ENCODE peak calls at places on chromosomes 1 and 21, in seven cellular contexts. One of them, this sample, is unnamed.

GRCh38 chr1:198465201-198466144 is 75.0 kb downstream of the ATP6V1G3 start:
- DNase-seq in HepG2: peak
- DNase-seq in H1: no peak
- DNase-seq in K562: no peak
- DNase-seq in SK-N-SH: peak
- DNase-seq in GM12878: no peak
- DNase-seq in endothelial cell of umbilical vein: peak
- DNase-seq in this sample: no peak

GRCh38 chr1:232428036-232428600 is 201.8 kb downstream of the SIPA1L2 start:
- DNase-seq in SK-N-SH: no peak
- DNase-seq in HepG2: no peak
- DNase-seq in H1: no peak
- DNase-seq in GM12878: no peak
- DNase-seq in endothelial cell of umbilical vein: no peak
- DNase-seq in K562: no peak
- DNase-seq in this sample: no peak

GRCh38 chr1:239457491-239458488 is 71.4 kb downstream of the CHRM3 start:
- DNase-seq in H1: no peak
- DNase-seq in endothelial cell of umbilical vein: no peak
- DNase-seq in K562: no peak
- DNase-seq in HepG2: no peak
- DNase-seq in SK-N-SH: no peak
- DNase-seq in GM12878: no peak
- DNase-seq in this sample: no peak

GRCh38 chr21:35458406-35458805 is 409.3 kb upstream of the RUNX1 start:
- DNase-seq in H1: no peak
- DNase-seq in GM12878: no peak
- DNase-seq in SK-N-SH: no peak
- DNase-seq in endothelial cell of umbilical vein: no peak
- DNase-seq in HepG2: no peak
- DNase-seq in K562: no peak
- DNase-seq in this sample: no peak

GRCh38 chr1:23598424-23598823 is 39.1 kb upstream of the ID3 start:
- DNase-seq in H1: peak
- DNase-seq in K562: no peak
- DNase-seq in GM12878: no peak
- DNase-seq in endothelial cell of umbilical vein: no peak
- DNase-seq in SK-N-SH: peak
- DNase-seq in HepG2: peak
- DNase-seq in this sample: no peak

GRCh38 chr1:87226341-87226760 is 102.3 kb upstream of the LMO4 start:
- DNase-seq in H1: peak
- DNase-seq in HepG2: peak
- DNase-seq in K562: no peak
- DNase-seq in endothelial cell of umbilical vein: peak
- DNase-seq in SK-N-SH: no peak
- DNase-seq in GM12878: no peak
- DNase-seq in this sample: no peak

GRCh38 chr1:50974618-50974935 is 4.5 kb downstream of the CDKN2C start:
- DNase-seq in endothelial cell of umbilical vein: no peak
- DNase-seq in SK-N-SH: no peak
- DNase-seq in HepG2: no peak
- DNase-seq in GM12878: no peak
- DNase-seq in H1: no peak
- DNase-seq in K562: no peak
- DNase-seq in this sample: no peak

GRCh38 chr1:161020573-161021167 is at the start of gene F11R:
- DNase-seq in GM12878: no peak
- DNase-seq in H1: no peak
- DNase-seq in HepG2: peak
- DNase-seq in endothelial cell of umbilical vein: peak
- DNase-seq in K562: peak
- DNase-seq in SK-N-SH: peak
- DNase-seq in this sample: no peak

GRCh38 chr1:155981266-155982088 is 3.1 kb upstream of the ARHGEF2 start:
- DNase-seq in K562: no peak
- DNase-seq in endothelial cell of umbilical vein: peak
- DNase-seq in H1: no peak
- DNase-seq in GM12878: no peak
- DNase-seq in HepG2: peak
- DNase-seq in SK-N-SH: no peak
- DNase-seq in this sample: no peak

GRCh38 chr1:41892211-41892840 is 26.4 kb downstream of the HIVEP3 start:
- DNase-seq in H1: no peak
- DNase-seq in K562: no peak
- DNase-seq in HepG2: no peak
- DNase-seq in endothelial cell of umbilical vein: no peak
- DNase-seq in GM12878: no peak
- DNase-seq in SK-N-SH: no peak
- DNase-seq in this sample: no peak

GRCh38 chr1:159561513-159561912 is 25.7 kb upstream of the OR10J5 start:
- DNase-seq in K562: no peak
- DNase-seq in SK-N-SH: no peak
- DNase-seq in endothelial cell of umbilical vein: no peak
- DNase-seq in H1: no peak
- DNase-seq in HepG2: no peak
- DNase-seq in GM12878: no peak
- DNase-seq in this sample: no peak

GRCh38 chr1:235763962-235764361 is 102.7 kb downstream of the LYST start:
- DNase-seq in HepG2: no peak
- DNase-seq in endothelial cell of umbilical vein: no peak
- DNase-seq in SK-N-SH: no peak
- DNase-seq in GM12878: peak
- DNase-seq in K562: no peak
- DNase-seq in H1: no peak
- DNase-seq in this sample: no peak

DNA sequence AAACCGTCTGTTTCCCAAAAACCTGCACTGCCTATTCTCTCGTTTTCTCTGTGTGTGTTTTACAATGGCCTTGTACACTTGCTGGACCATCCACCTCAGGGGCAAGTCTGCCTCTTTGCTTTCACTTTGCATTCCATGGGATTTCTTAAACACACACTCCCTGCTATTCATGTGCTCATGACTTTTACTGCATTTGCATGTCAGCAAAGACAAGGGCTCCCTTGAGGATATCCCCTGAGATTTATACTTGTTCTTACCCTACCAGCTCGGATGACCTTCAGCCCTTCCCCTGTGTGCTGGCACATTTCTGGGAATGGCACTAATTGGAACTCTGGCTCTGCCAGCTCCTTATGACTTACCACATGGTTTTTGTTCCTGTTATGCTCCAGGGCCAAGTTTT is 386.9 kb downstream of the AMY1C start:
- DNase-seq in SK-N-SH: no peak
- DNase-seq in H1: no peak
- DNase-seq in HepG2: no peak
- DNase-seq in endothelial cell of umbilical vein: no peak
- DNase-seq in GM12878: no peak
- DNase-seq in K562: no peak
- DNase-seq in this sample: no peak
- TF ChIP-seq MAX in SK-N-SH: no peak
- TF ChIP-seq MAX in H1: no peak
- TF ChIP-seq MAX in HepG2: no peak
- TF ChIP-seq MAX in endothelial cell of umbilical vein: no peak
- TF ChIP-seq MAX in GM12878: no peak
- TF ChIP-seq MAX in K562: no peak
- TF ChIP-seq MAX in this sample: no peak

GRCh38 chr21:39904457-39904856 is 37.2 kb downstream of the PCP4 start:
- DNase-seq in SK-N-SH: no peak
- DNase-seq in K562: no peak
- DNase-seq in GM12878: no peak
- DNase-seq in HepG2: no peak
- DNase-seq in endothelial cell of umbilical vein: no peak
- DNase-seq in H1: no peak
- DNase-seq in this sample: no peak

GRCh38 chr21:39900491-39900890 is 33.3 kb downstream of the PCP4 start:
- DNase-seq in K562: no peak
- DNase-seq in endothelial cell of umbilical vein: no peak
- DNase-seq in SK-N-SH: no peak
- DNase-seq in HepG2: no peak
- DNase-seq in GM12878: no peak
- DNase-seq in H1: no peak
- DNase-seq in this sample: no peak
- TF ChIP-seq POLR2AphosphoS5 in K562: no peak
- TF ChIP-seq POLR2AphosphoS5 in endothelial cell of umbilical vein: no peak
- TF ChIP-seq POLR2AphosphoS5 in SK-N-SH: no peak
- TF ChIP-seq POLR2AphosphoS5 in HepG2: no peak
- TF ChIP-seq POLR2AphosphoS5 in GM12878: no peak
- TF ChIP-seq POLR2AphosphoS5 in H1: no peak
- TF ChIP-seq POLR2AphosphoS5 in this sample: no peak

DNA sequence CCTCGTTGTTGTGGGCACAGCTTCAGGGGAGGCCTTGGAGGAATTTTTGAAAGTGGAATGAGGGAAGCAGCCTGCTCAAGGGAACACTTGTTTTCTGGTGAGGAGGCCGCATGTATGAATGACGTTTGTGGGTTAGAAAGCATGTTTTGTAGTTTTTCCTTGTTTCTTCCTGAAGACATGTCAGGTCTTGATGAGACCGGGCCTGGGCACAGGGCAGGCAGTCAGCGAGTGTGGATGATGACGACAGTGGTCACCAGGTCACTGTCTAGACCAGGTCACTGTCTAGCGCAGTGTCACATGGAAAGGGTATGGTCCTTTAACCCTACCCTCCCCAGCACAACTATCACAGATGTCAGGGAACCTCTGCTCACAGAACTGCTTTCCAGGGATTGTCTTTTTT is 7.3 kb downstream of the PSEN2 start:
- DNase-seq in H1: no peak
- DNase-seq in endothelial cell of umbilical vein: no peak
- DNase-seq in HepG2: no peak
- DNase-seq in GM12878: no peak
- DNase-seq in SK-N-SH: no peak
- DNase-seq in K562: no peak
- DNase-seq in this sample: no peak
- TF ChIP-seq MAX in H1: no peak
- TF ChIP-seq MAX in endothelial cell of umbilical vein: no peak
- TF ChIP-seq MAX in HepG2: no peak
- TF ChIP-seq MAX in GM12878: no peak
- TF ChIP-seq MAX in SK-N-SH: no peak
- TF ChIP-seq MAX in K562: no peak
- TF ChIP-seq MAX in this sample: no peak

GRCh38 chr1:177960939-177961622 is 8.8 kb downstream of the SEC16B start:
- DNase-seq in SK-N-SH: no peak
- DNase-seq in K562: no peak
- DNase-seq in endothelial cell of umbilical vein: no peak
- DNase-seq in GM12878: no peak
- DNase-seq in H1: no peak
- DNase-seq in HepG2: no peak
- DNase-seq in this sample: no peak

GRCh38 chr1:177969109-177969508 is 749 bp downstream of the SEC16B start:
- DNase-seq in GM12878: no peak
- DNase-seq in HepG2: peak
- DNase-seq in endothelial cell of umbilical vein: no peak
- DNase-seq in H1: no peak
- DNase-seq in SK-N-SH: no peak
- DNase-seq in K562: no peak
- DNase-seq in this sample: no peak

GRCh38 chr1:177959793-177960515 is 9.9 kb downstream of the SEC16B start:
- DNase-seq in HepG2: peak
- DNase-seq in SK-N-SH: no peak
- DNase-seq in GM12878: no peak
- DNase-seq in endothelial cell of umbilical vein: peak
- DNase-seq in H1: no peak
- DNase-seq in K562: no peak
- DNase-seq in this sample: no peak

GRCh38 chr1:177966199-177966598 is 3.7 kb downstream of the SEC16B start:
- DNase-seq in H1: no peak
- DNase-seq in endothelial cell of umbilical vein: no peak
- DNase-seq in SK-N-SH: no peak
- DNase-seq in K562: no peak
- DNase-seq in HepG2: no peak
- DNase-seq in GM12878: no peak
- DNase-seq in this sample: no peak

DNA sequence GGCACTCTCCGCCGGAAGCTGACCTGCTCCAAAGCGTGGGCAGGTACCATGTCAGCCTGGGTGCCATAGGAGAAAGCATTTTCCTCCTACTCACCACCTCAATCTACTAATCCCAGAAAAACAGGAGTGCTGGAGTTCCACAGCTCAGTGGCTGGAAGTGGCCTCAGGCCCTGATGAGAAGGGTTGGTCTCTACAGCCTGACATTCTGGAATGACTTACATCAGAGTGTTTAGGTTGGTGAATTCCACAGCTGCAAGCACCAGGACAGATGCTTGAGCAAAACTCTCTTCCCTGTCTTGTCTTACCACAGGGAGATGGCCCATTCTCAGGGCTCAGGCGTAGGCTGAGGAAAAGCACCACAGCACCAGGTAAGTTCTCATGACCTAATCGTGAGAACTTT is 5.5 kb downstream of the SEC16B start:
- DNase-seq in GM12878: no peak
- DNase-seq in H1: no peak
- DNase-seq in SK-N-SH: no peak
- DNase-seq in endothelial cell of umbilical vein: no peak
- DNase-seq in K562: no peak
- DNase-seq in HepG2: no peak
- DNase-seq in this sample: no peak
- TF ChIP-seq POLR2AphosphoS5 in GM12878: no peak
- TF ChIP-seq POLR2AphosphoS5 in H1: no peak
- TF ChIP-seq POLR2AphosphoS5 in SK-N-SH: no peak
- TF ChIP-seq POLR2AphosphoS5 in endothelial cell of umbilical vein: no peak
- TF ChIP-seq POLR2AphosphoS5 in K562: no peak
- TF ChIP-seq POLR2AphosphoS5 in HepG2: no peak
- TF ChIP-seq POLR2AphosphoS5 in this sample: no peak

GRCh38 chr1:187433598-187433997 is 604.8 kb downstream of the PLA2G4A start:
- DNase-seq in HepG2: no peak
- DNase-seq in GM12878: no peak
- DNase-seq in SK-N-SH: no peak
- DNase-seq in H1: no peak
- DNase-seq in K562: no peak
- DNase-seq in endothelial cell of umbilical vein: no peak
- DNase-seq in this sample: no peak
- TF ChIP-seq MAX in HepG2: no peak
- TF ChIP-seq MAX in GM12878: no peak
- TF ChIP-seq MAX in SK-N-SH: no peak
- TF ChIP-seq MAX in H1: no peak
- TF ChIP-seq MAX in K562: no peak
- TF ChIP-seq MAX in endothelial cell of umbilical vein: no peak
- TF ChIP-seq MAX in this sample: no peak